ENCODE peak calls at places on chromosome 10, in five cellular contexts. F is suprapubic skin, E is ACHN, Y is HFF-Myc, V is BJ. K is an unnamed sample.

GRCh38 chr10:133100706-133101463 is 13.2 kb downstream of the ADGRA1 start:
- DNase-seq in F (no peak), E (no peak), Y (no peak), V (no peak), K (no peak)

GRCh38 chr10:116985611-116986010 is 19.4 kb downstream of the SHTN1 start:
- DNase-seq in F (no peak), E (no peak), Y (no peak), V (no peak), K (no peak)

GRCh38 chr10:59350558-59350957 is 11.8 kb downstream of the FAM13C start:
- DNase-seq in F (no peak), E (no peak), Y (no peak), V (no peak), K (no peak)

GRCh38 chr10:34748357-34748756 is 66.7 kb downstream of the PARD3 start:
- DNase-seq in F (no peak), E (no peak), Y (no peak), V (no peak), K (no peak)

GRCh38 chr10:90675621-90676020 is 182.2 kb downstream of the HTR7 start:
- DNase-seq in F (no peak), E (no peak), Y (no peak), V (peak; percentile 59), K (peak; percentile 46)

GRCh38 chr10:119413738-119414611 is 128.5 kb downstream of the RGS10 start:
- DNase-seq in F (no peak), E (no peak), Y (no peak), V (peak; percentile 87), K (no peak)

GRCh38 chr10:58435297-58435696 is 50.1 kb downstream of the TFAM start:
- DNase-seq in F (no peak), E (peak; percentile 99), Y (peak; percentile 89), V (peak; percentile 98), K (peak; percentile 96)

GRCh38 chr10:7409045-7409731 is 1.6 kb downstream of the SFMBT2 start:
- DNase-seq in F (no peak), E (no peak), Y (no peak), V (no peak), K (no peak)

GRCh38 chr10:67606572-67606971 is 89.4 kb downstream of the CTNNA3 start:
- DNase-seq in F (no peak), E (peak; percentile 29), Y (no peak), V (peak; percentile 19), K (peak; percentile 72)

GRCh38 chr10:89206402-89207180 is 526 bp downstream of the CH25H start:
- DNase-seq in F (peak; percentile 72), E (no peak), Y (no peak), V (no peak), K (no peak)

GRCh38 chr10:16965740-16966447 is 148.7 kb upstream of the RSU1 start:
- DNase-seq in F (no peak), E (peak; percentile 95), Y (peak; percentile 92), V (peak; percentile 86), K (peak; percentile 89)

GRCh38 chr10:36778600-36778999 is 346.8 kb upstream of the ANKRD30A start:
- DNase-seq in F (no peak), E (no peak), Y (no peak), V (no peak), K (no peak)

GRCh38 chr10:103967433-103968142 is 648 bp downstream of the SLK start:
- DNase-seq in F (no peak), E (peak; percentile 63), Y (no peak), V (no peak), K (no peak)

GRCh38 chr10:54800677-54801480 is at the start of gene PCDH15:
- DNase-seq in F (no peak), E (peak; percentile 65), Y (no peak), V (no peak), K (no peak)

GRCh38 chr10:48444861-48445841 is 138.7 kb downstream of the MAPK8 start:
- DNase-seq in F (no peak), E (peak; percentile 49), Y (no peak), V (no peak), K (no peak)

GRCh38 chr10:45374451-45375052 is 536 bp downstream of the ALOX5 start:
- DNase-seq in F (no peak), E (peak; percentile 72), Y (no peak), V (no peak), K (no peak)

GRCh38 chr10:125783957-125784356 is 8.3 kb upstream of the MMP21 start:
- DNase-seq in F (no peak), E (no peak), Y (no peak), V (no peak), K (no peak)

GRCh38 chr10:110643670-110644597 is at the start of gene RBM20:
- DNase-seq in F (no peak), E (peak; percentile 33), Y (no peak), V (no peak), K (no peak)

GRCh38 chr10:73857446-73857845 is 16.9 kb downstream of the CAMK2G start:
- DNase-seq in F (no peak), E (peak; percentile 55), Y (no peak), V (peak; percentile 58), K (no peak)

GRCh38 chr10:128026620-128027281 is 99.5 kb downstream of the MKI67 start:
- DNase-seq in F (peak; percentile 8), E (no peak), Y (no peak), V (no peak), K (no peak)

GRCh38 chr10:59229451-59229850 is 53.0 kb downstream of the PHYHIPL start:
- DNase-seq in F (no peak), E (no peak), Y (no peak), V (no peak), K (no peak)